ENCODE peak calls at places on chromosome 4, in five cellular contexts. X is PC-9, S is heart right ventricle, J is fibroblast of mammary gland, O is IMR-90. N is an unnamed sample.

GRCh38 chr4:147772459-147772969 is 40.6 kb downstream of the ARHGAP10 start:
- DNase-seq in X (no peak), O (peak), J (peak), S (no peak), N (peak)

GRCh38 chr4:10077101-10077491 is 39.5 kb downstream of the WDR1 start:
- DNase-seq in J (no peak), O (no peak), S (no peak), X (no peak), N (no peak)

GRCh38 chr4:140626982-140627381 is 58.2 kb upstream of the UCP1 start:
- DNase-seq in S (no peak), X (no peak), O (no peak), J (no peak), N (no peak)

GRCh38 chr4:5710065-5710961 is 688 bp upstream of the EVC start:
- DNase-seq in O (peak), S (no peak), X (no peak), J (no peak), N (peak)

GRCh38 chr4:84167089-84167488 is 332.0 kb downstream of the NKX6-1 start:
- DNase-seq in J (no peak), S (no peak), O (no peak), X (no peak), N (no peak)

GRCh38 chr4:170721812-170722373 is 632.1 kb upstream of the AADAT start:
- DNase-seq in J (peak), S (no peak), O (no peak), X (no peak), N (no peak)

GRCh38 chr4:100880012-100880411 is 362.2 kb upstream of the EMCN start:
- DNase-seq in S (no peak), J (no peak), O (no peak), X (no peak), N (no peak)

GRCh38 chr4:159346681-159347080 is 243.8 kb downstream of the RAPGEF2 start:
- DNase-seq in O (no peak), S (no peak), J (no peak), X (no peak), N (no peak)

GRCh38 chr4:82320351-82320750 is 53.4 kb downstream of the HNRNPD start:
- DNase-seq in O (no peak), S (no peak), J (no peak), X (no peak), N (no peak)

GRCh38 chr4:1092983-1093361 is 20.4 kb downstream of the RNF212 start:
- DNase-seq in S (no peak), J (no peak), X (no peak), O (no peak), N (no peak)

GRCh38 chr4:45325112-45325462 is 598.7 kb upstream of the GNPDA2 start:
- DNase-seq in O (no peak), J (no peak), S (no peak), X (no peak), N (no peak)

GRCh38 chr4:168496834-168497233 is at the start of gene PALLD:
- DNase-seq in X (peak), O (peak), S (peak), J (peak), N (peak)

GRCh38 chr4:10417720-10418119 is 39.5 kb downstream of the ZNF518B start:
- DNase-seq in J (no peak), O (no peak), S (no peak), X (no peak), N (no peak)

GRCh38 chr4:141220271-141220654 is 432 bp upstream of the ZNF330 start:
- DNase-seq in S (no peak), O (no peak), J (no peak), X (no peak), N (no peak)

GRCh38 chr4:3206439-3207100 is 42.4 kb upstream of the MSANTD1 start:
- DNase-seq in O (no peak), S (no peak), J (no peak), X (no peak), N (no peak)

GRCh38 chr4:89617256-89617655 is 219.7 kb downstream of the SNCA start:
- DNase-seq in J (peak), S (no peak), X (no peak), O (no peak), N (peak)

GRCh38 chr4:93199492-93199891 is 629.1 kb upstream of the ATOH1 start:
- DNase-seq in O (peak), X (no peak), S (no peak), J (peak), N (peak)

GRCh38 chr4:77079281-77079680 is 3.5 kb upstream of the CCNI start:
- DNase-seq in S (no peak), O (no peak), X (no peak), J (no peak), N (no peak)

GRCh38 chr4:77007358-77008230 is 58.0 kb downstream of the SEPTIN11 start:
- DNase-seq in S (no peak), J (peak), X (peak), O (peak), N (peak)

GRCh38 chr4:1449475-1449832 is 43.2 kb upstream of the NKX1-1 start:
- DNase-seq in S (no peak), O (no peak), J (no peak), X (no peak), N (no peak)

GRCh38 chr4:156293657-156294297 is 340.1 kb upstream of the CTSO start:
- DNase-seq in X (no peak), S (no peak), O (peak), J (peak), N (peak)

GRCh38 chr4:121256346-121256745 is 92.2 kb upstream of the TNIP3 start:
- DNase-seq in X (peak), O (peak), S (no peak), J (peak), N (peak)

GRCh38 chr4:21763865-21764264 is 184.7 kb downstream of the KCNIP4 start:
- DNase-seq in S (no peak), X (no peak), O (no peak), J (no peak), N (no peak)

GRCh38 chr4:150337709-150338108 is 244.2 kb upstream of the MAB21L2 start:
- DNase-seq in X (no peak), O (peak), J (no peak), S (no peak), N (no peak)

GRCh38 chr4:97665553-97665952 is 477.7 kb downstream of the STPG2 start:
- DNase-seq in O (no peak), X (no peak), J (no peak), S (no peak), N (no peak)

GRCh38 chr4:6942238-6942800 is 32.7 kb downstream of the TBC1D14 start:
- DNase-seq in X (peak), J (peak), O (peak), S (no peak), N (peak)

GRCh38 chr4:163395055-163395454 is 51.4 kb downstream of the NPY5R start:
- DNase-seq in X (no peak), S (no peak), O (peak), J (no peak), N (peak)

GRCh38 chr4:81491943-81492342 is 20.2 kb upstream of the RASGEF1B start:
- DNase-seq in O (no peak), J (no peak), X (no peak), S (no peak), N (peak)

GRCh38 chr4:8427761-8428287 is 12.7 kb downstream of the ACOX3 start:
- DNase-seq in J (peak), S (no peak), X (peak), O (peak), N (peak)

GRCh38 chr4:3858046-3858730 is 92.0 kb downstream of the ADRA2C start:
- DNase-seq in J (no peak), S (no peak), O (no peak), X (no peak), N (no peak)

GRCh38 chr4:76799139-76799538 is 98.8 kb downstream of the SOWAHB start:
- DNase-seq in X (no peak), S (no peak), O (no peak), J (no peak), N (no peak)

GRCh38 chr4:175281894-175282293 is 363.7 kb downstream of the ADAM29 start:
- DNase-seq in J (no peak), S (no peak), X (no peak), O (no peak), N (no peak)

GRCh38 chr4:14218641-14219040 is 591.1 kb upstream of the BOD1L1 start:
- DNase-seq in J (no peak), X (no peak), S (no peak), O (no peak), N (no peak)

GRCh38 chr4:127965803-127966175 is 583 bp downstream of the ABHD18 start:
- DNase-seq in S (peak), J (peak), O (peak), X (peak), N (no peak)

GRCh38 chr4:176205299-176205698 is 9.9 kb upstream of the SPATA4 start:
- DNase-seq in X (no peak), J (no peak), O (no peak), S (no peak), N (no peak)

GRCh38 chr4:113404167-113404571 is 354.7 kb downstream of the ANK2 start:
- DNase-seq in X (no peak), O (no peak), S (no peak), J (no peak), N (no peak)

GRCh38 chr4:173301518-173302201 is 32.5 kb downstream of the HMGB2 start:
- DNase-seq in S (no peak), X (no peak), O (peak), J (peak), N (peak)

GRCh38 chr4:4461850-4462249 is 74.9 kb downstream of the NSG1 start:
- DNase-seq in S (no peak), O (no peak), X (no peak), J (no peak), N (no peak)

GRCh38 chr4:73259552-73260140 is 1.0 kb upstream of the ANKRD17 start:
- DNase-seq in O (no peak), X (no peak), J (peak), S (no peak), N (no peak)

GRCh38 chr4:41644288-41644914 is 104.1 kb downstream of the PHOX2B start:
- DNase-seq in S (peak), O (peak), J (peak), X (no peak), N (peak)
- H3K4me3 ChIP-seq in S (peak), O (no peak), J (no peak), X (no peak), N (no peak)

GRCh38 chr4:107987916-107988762 is 1.6 kb upstream of the HADH start:
- DNase-seq in S (no peak), J (no peak), O (no peak), X (no peak), N (no peak)

GRCh38 chr4:107991945-107992625 is 2.4 kb downstream of the HADH start:
- DNase-seq in S (no peak), X (no peak), J (peak), O (peak), N (no peak)

GRCh38 chr4:107989537-107990386 is at the start of gene HADH:
- DNase-seq in S (peak), O (peak), X (peak), J (peak), N (peak)

GRCh38 chr4:107989162-107989536 is 540 bp upstream of the HADH start:
- DNase-seq in O (no peak), J (no peak), X (no peak), S (no peak), N (no peak)

GRCh38 chr4:107988763-107989035 is 990 bp upstream of the HADH start:
- DNase-seq in O (no peak), J (no peak), S (no peak), X (no peak), N (no peak)
- H3K4me3 ChIP-seq in O (no peak), J (no peak), S (peak), X (peak), N (no peak)

GRCh38 chr4:153759407-153760226 is at the start of gene RNF175:
- DNase-seq in S (no peak), X (no peak), O (no peak), J (no peak), N (no peak)

GRCh38 chr4:153755186-153755585 is 4.6 kb downstream of the RNF175 start:
- DNase-seq in X (no peak), S (no peak), O (no peak), J (no peak), N (no peak)

GRCh38 chr4:153757407-153757806 is 2.4 kb downstream of the RNF175 start:
- DNase-seq in O (no peak), X (no peak), S (no peak), J (no peak), N (no peak)

GRCh38 chr4:153758136-153758535 is 1.7 kb downstream of the RNF175 start:
- DNase-seq in X (no peak), S (no peak), J (no peak), O (no peak), N (no peak)

DNA sequence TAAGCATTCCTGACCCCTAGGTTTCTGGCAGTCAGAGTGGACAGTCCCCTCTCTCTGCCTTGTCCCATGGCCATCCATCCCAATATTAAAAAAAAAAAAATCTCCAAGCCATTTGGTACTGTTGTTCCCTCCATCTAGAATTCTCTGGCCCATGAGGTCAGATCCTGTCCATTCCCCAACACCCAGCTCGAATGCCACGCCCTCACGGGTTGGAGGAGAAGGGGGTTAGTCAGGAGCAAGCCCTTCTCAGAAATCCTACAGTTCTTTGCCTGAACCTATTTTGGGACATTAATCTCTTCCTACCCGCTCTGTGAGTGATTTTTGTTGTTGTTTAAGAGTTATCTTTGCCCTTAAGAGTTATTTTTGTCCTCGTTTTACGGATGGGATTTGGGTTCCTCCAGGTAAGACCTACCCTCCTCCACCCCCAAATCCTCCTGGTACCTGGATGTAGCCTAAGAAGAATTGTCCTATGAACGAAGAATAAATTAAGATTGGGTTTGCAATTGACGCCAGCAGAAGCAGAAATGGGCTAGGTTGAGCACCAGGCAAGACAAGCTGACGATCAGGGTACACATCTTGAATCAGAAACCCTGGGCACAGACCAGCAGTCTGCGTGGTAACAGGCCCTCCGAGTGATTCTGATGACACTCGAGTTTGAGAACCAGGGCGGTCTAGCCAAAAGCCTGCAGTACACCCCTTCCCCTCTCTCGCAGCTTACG is 977 bp downstream of the RNF175 start:
- DNase-seq in O (no peak), J (no peak), S (no peak), X (no peak), N (no peak)
- H3K4me3 ChIP-seq in O (no peak), J (peak), S (peak), X (no peak), N (peak)

GRCh38 chr4:133150643-133151300 is 1.7 kb downstream of the PCDH10 start:
- DNase-seq in S (no peak), X (no peak), O (no peak), J (no peak), N (peak)

GRCh38 chr4:133151301-133151680 is 2.2 kb downstream of the PCDH10 start:
- DNase-seq in X (no peak), J (no peak), O (no peak), S (no peak), N (peak)

GRCh38 chr4:133152801-133153526 is 3.9 kb downstream of the PCDH10 start:
- DNase-seq in J (no peak), S (no peak), X (no peak), O (no peak), N (peak)

GRCh38 chr4:133152330-133152791 is 3.3 kb downstream of the PCDH10 start:
- DNase-seq in O (no peak), X (no peak), S (no peak), J (no peak), N (peak)

DNA sequence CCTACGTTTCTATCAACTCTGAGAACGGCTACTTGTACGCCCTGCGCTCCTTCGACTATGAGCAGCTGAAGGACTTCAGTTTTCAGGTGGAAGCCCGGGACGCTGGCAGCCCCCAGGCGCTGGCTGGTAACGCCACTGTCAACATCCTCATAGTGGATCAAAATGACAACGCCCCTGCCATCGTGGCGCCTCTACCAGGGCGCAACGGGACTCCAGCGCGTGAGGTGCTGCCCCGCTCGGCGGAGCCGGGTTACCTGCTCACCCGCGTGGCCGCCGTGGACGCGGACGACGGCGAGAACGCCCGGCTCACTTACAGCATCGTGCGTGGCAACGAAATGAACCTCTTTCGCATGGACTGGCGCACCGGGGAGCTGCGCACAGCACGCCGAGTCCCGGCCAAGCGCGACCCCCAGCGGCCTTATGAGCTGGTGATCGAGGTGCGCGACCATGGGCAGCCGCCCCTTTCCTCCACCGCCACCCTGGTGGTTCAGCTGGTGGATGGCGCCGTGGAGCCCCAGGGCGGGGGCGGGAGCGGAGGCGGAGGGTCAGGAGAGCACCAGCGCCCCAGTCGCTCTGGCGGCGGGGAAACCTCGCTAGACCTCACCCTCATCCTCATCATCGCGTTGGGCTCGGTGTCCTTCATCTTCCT is 2.7 kb downstream of the PCDH10 start:
- DNase-seq in X (no peak), J (no peak), S (no peak), O (no peak), N (peak)
- H3K4me3 ChIP-seq in X (no peak), J (no peak), S (peak), O (no peak), N (peak)

DNA sequence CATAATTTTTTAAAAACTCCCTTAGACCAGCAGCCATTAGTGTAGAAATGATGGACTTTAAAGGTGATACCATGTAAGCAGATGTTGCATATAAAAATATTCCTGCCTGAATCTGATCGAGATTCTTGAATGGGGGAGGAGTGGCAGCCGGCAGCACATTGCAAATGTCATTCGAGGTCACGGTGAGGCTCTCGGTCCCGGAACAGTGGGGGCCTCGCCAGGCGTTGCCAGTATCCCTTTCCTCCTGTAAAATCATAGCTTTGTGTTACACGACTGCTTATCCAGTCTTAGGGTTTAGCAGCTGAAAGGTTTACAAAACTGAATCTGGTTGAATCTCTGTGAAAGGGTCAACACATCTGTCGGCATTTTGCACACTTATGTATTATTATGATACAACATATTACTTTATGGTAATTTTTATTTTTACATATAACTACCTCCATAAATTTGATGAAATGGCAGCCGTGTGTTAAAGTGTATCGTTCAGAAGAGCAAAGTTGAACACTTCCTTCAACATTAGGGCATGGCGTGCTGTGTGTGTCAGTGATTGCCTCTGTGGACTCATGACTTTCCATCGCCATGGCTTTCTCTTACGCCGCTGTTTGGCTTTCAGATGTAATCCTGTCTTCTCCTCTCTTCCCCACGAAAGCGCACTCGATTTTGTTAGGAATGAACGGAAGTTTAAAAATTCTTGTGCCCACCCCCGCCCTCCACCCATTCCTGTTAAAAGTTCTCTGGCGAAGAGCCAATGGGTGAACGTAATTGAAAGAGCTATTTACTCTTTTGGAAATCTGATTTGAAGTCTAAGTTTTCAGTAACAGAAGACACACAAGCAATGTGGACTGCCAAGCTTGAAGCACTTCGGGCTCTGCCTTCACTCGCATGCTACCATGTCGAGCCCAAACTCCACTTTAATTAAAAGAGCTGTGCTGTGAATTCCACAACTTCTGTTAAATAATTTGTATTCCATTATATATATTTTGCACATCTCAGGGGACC is 114.9 kb downstream of the STOX2 start:
- DNase-seq in S (no peak), O (no peak), X (no peak), J (no peak), N (no peak)
- H3K4me3 ChIP-seq in S (no peak), O (no peak), X (no peak), J (no peak), N (no peak)

GRCh38 chr4:75051431-75051830 is 118.5 kb downstream of the PARM1 start:
- DNase-seq in S (no peak), J (no peak), O (no peak), X (no peak), N (no peak)
- H3K4me3 ChIP-seq in S (no peak), J (no peak), O (no peak), X (no peak), N (no peak)

N was measured in astrocyte of the spinal cord.